ENCODE peak calls at places on chromosomes 6 and 20, in four cellular contexts. M is kidney, T is PC-3, J is IMR-90. F is an unnamed sample.

GRCh38 chr6:161922631-161923119 is 648.8 kb upstream of the AGPAT4 start:
- DNase-seq in M (no peak), T (peak; percentile 76), J (peak; percentile 65), F (peak; percentile 82)

GRCh38 chr20:17636523-17637412 is 45.3 kb downstream of the RRBP1 start:
- DNase-seq in M (peak; percentile 62), T (no peak), J (no peak), F (peak; percentile 89)

GRCh38 chr6:143183735-143184134 is 123.0 kb downstream of the AIG1 start:
- DNase-seq in M (no peak), T (no peak), J (no peak), F (no peak)

GRCh38 chr6:146028250-146028789 is 542 bp upstream of the GRM1 start:
- DNase-seq in M (peak; percentile 75), T (peak; percentile 41), J (peak; percentile 42), F (peak; percentile 95)

GRCh38 chr6:45956176-45956575 is 59.5 kb downstream of the CLIC5 start:
- DNase-seq in M (no peak), T (no peak), J (no peak), F (no peak)

GRCh38 chr20:57292611-57293010 is 26.2 kb upstream of the BMP7 start:
- DNase-seq in M (peak; percentile 41), T (no peak), J (no peak), F (no peak)

GRCh38 chr6:125957845-125958244 is 1.3 kb downstream of the HINT3 start:
- DNase-seq in M (no peak), T (peak; percentile 58), J (peak; percentile 65), F (no peak)

GRCh38 chr20:9609892-9610502 is 95.6 kb downstream of the LAMP5 start:
- DNase-seq in M (no peak), T (peak; percentile 94), J (peak; percentile 71), F (peak; percentile 92)

DNA sequence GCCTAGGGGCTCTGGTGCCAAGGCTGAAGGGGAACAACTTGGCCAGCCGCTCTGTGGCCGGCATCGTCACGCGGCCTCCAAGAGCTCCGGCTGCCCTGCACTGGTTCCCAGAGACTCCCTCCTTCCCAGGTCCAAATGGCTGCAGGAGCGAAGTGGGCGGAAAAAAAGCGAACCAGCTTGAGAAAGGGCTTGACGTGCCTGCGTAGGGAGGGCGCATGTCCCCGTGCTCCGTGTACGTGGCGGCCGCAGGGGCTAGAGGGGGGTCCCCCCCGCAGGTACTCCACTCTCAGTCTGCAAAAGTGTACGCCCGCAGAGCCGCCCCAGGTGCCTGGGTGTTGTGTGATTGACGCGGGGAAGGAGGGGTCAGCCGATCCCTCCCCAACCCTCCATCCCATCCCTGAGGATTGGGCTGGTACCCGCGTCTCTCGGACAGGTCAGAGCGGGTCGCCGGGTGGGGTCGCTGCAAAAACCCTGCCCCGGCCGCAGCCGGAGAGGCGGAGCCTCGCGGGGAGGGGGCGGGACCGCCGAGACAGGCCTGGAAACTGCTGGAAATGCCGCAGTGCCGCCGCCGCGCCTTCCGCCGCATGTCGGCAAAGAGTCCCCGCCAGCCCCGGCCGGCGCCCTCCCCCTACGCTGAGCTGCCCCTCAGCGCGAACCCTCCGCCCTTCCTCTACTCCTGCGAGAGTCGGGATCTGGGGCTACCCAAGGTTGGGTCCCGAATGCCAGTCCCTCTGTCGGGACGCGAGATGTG is 814 bp upstream of the HSP90AB1 start:
- DNase-seq in M (peak; percentile 97), T (peak; percentile 78), J (peak; percentile 81), F (peak; percentile 100)
- TF ChIP-seq CTCF in M (peak; percentile 14), T (peak; percentile 58), J (peak; percentile 26), F (peak; percentile 63)

GRCh38 chr20:59412251-59412650 is 111.8 kb downstream of the EDN3 start:
- DNase-seq in M (no peak), T (no peak), J (no peak), F (peak; percentile 39)

GRCh38 chr20:59411191-59411988 is 111.0 kb downstream of the EDN3 start:
- DNase-seq in M (no peak), T (no peak), J (no peak), F (peak; percentile 31)

GRCh38 chr20:59412896-59413295 is 112.5 kb downstream of the EDN3 start:
- DNase-seq in M (no peak), T (no peak), J (no peak), F (peak; percentile 72)

GRCh38 chr20:59415224-59415623 is 114.8 kb downstream of the EDN3 start:
- DNase-seq in M (no peak), T (no peak), J (no peak), F (no peak)

DNA sequence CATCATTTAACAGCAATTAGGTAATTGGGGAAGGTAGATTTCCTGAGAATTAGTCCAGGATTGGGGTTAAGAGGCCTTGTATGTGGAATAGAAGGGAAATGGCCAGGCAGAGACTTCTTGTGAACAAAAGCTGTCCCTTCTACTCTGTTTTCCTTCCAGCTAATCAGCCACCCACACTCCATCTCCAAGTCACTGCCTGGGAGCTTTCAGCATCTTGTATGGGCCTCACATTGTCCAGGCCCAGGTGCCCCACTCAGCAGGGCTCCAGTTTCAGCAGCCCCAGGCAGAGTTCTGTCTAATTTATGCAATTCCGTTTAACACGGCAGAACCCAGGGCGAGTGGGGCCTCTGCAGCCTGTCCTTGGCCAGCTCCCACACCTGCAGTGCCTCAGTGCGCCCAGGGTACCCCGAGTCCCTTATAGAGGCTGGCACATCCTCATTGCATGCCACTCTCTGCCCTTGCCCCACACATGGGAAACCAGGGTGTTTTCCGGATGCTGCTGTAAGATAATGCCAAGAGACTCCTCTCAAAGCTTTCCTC is 113.0 kb downstream of the EDN3 start:
- DNase-seq in M (no peak), T (no peak), J (no peak), F (peak; percentile 32)
- H3K9ac ChIP-seq in M (no peak overlapping the region), T (no peak overlapping the region), J (no peak overlapping the region), F (no peak overlapping the region)

GRCh38 chr6:31579546-31580445 is 2.4 kb downstream of the LTB start:
- DNase-seq in M (no peak), T (no peak), J (no peak), F (no peak)

GRCh38 chr6:31579119-31579505 is 3.1 kb downstream of the LTB start:
- DNase-seq in M (no peak), T (no peak), J (no peak), F (no peak)

GRCh38 chr6:31580807-31581437 is 1.3 kb downstream of the LTB start:
- DNase-seq in M (peak; percentile 95), T (peak; percentile 75), J (peak; percentile 71), F (peak; percentile 95)

GRCh38 chr6:31581511-31582229 is 554 bp downstream of the LTB start:
- DNase-seq in M (no peak), T (no peak), J (no peak), F (peak; percentile 67)

DNA sequence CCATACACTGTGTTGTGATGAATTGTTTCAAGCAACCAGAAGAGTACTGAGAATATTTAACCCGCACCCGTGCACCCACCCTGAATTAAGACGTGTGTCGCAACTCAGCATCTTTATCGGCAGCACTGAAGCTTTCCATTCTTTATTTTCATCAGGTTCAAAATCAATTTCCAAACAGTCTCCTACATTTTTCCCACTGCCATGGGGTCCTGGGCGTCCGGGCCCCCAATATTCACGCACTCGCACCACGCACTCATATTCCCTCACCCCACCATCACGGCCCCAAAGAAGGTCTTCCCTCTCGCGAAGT is 1.8 kb downstream of the LTB start:
- DNase-seq in M (no peak), T (no peak), J (no peak), F (no peak)
- TF ChIP-seq CTCF in M (no peak), T (no peak), J (no peak), F (no peak)

DNA sequence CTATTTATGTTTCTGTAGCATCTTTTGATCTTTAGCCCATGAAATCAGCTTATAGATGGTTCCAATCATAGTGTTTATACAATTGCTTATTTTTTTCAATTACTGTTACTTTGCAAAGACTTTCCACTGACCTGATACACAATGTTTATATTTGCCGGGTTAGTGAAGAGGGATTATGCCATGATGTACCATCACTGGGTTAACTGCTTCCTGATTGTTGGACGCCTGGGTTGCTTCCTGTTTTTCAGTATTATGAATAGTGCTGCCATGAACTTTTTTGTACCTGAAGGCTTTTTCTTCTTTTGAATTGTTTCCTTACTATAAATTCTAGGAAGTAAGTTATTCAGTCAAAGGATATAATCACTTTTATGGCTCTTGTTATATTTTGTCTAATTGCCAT is 6.9 kb downstream of the MANBAL start:
- DNase-seq in M (no peak), T (no peak), J (no peak), F (no peak)
- H3K9ac ChIP-seq in M (no peak overlapping the region), T (no peak overlapping the region), J (no peak overlapping the region), F (no peak overlapping the region)

DNA sequence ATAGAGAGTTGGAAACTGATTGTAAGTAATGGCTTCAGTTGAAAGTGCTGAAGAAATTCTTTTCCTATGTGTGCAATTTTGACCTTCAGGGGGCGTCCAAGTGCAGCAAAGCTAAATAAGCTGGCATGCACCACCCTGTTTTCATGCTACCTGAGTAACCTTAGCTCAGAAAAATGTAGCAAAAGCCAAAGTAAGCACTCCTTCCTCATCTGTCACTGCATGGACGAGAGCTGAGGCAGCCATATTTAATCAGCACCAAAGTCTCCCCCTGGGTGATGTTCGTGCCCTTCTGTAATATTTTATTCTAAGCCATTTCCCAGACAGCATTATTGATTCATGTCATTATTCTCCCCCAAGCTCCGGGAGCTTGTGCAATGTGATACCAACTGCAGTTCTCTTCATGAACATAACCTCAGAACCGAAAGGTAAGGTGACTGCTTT is 123.1 kb downstream of the RPS12 start:
- DNase-seq in M (no peak), T (peak; percentile 83), J (peak; percentile 44), F (peak; percentile 87)
- TF ChIP-seq CTCF in M (peak; percentile 41), T (peak; percentile 75), J (peak; percentile 66), F (peak; percentile 84)

DNA sequence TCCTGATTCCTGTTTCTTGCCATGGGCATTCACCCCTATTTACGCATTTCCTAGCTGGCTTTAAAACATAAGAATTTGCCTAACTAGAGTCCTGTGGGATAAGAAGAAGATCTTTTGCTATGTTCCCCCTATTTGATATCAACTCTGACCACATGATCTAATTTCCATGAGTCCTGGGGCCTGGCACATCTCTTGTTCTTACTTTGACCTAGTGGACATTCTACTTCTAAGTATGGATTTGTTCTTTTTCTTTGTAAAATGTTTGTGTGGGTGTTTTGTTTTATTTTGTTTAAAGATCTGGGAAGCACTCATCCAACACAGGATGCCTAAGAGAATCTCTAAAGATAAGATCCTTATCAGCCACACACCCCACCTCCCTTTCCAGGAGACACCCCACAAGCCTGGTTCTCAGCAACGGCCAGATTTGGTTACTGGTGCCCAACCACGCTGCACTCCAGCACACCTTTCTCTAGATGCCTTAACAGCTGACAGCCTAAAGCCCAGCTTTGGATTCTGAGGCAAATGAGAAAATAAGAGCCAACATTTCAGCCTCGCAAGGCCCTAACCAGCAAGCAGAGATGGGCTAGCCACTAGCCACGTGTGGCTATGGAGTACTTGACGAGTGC is 74.7 kb downstream of the SLC23A2 start:
- DNase-seq in M (no peak), T (no peak), J (no peak), F (no peak)
- H3K9ac ChIP-seq in M (no peak overlapping the region), T (peak overlapping the region; percentile 41), J (no peak overlapping the region), F (no peak overlapping the region)

DNA sequence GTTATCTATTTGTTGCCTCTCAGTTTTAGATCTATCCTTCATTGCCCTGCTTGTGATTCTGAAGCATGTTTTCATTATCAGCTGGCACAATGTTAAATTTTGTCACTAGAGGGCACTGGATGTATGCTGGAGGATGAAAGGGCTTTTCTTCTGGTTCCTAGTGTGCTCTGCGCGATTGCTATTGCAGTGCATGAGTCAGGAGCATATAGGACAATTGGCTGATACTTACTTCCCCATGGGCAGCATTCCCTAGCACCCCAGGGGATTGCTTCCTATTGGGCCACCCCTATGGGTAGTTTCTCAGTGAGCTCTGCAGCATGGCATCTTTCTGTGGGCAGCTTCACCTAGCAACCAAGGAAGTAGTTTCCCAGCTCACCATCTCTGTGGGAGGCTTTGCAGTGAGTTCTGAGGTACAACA is 280.3 kb upstream of the SYNCRIP start:
- DNase-seq in M (no peak), T (peak; percentile 72), J (peak; percentile 51), F (peak; percentile 83)
- TF ChIP-seq CTCF in M (peak; percentile 78), T (peak; percentile 74), J (peak; percentile 57), F (peak; percentile 88)

F was measured in endodermal cell.